ENCODE peak calls at places on chromosome 2, in eight cellular contexts. K, G, B, S, H, X, O and I are unnamed samples. For H3K4me1 and H3K36me3, the result is how much of the 10 kb centered on the place peaks cover.

GRCh38 chr2:84879595-84880394 is 1.1 kb downstream of the TRABD2A start:
- DNase-seq in K (no peak), G (no peak), B (peak), S (peak), H (no peak), X (no peak), O (no peak), I (no peak)

GRCh38 chr2:116510117-116510671 is 1304.3 kb upstream of the DDX18 start:
- DNase-seq in K (peak), G (no peak), B (peak), S (no peak), H (no peak), X (no peak), O (no peak), I (no peak)

GRCh38 chr2:161416294-161416632 is at the start of gene TBR1:
- DNase-seq in K (no peak), G (no peak), B (no peak), S (no peak), H (no peak), X (no peak), O (no peak), I (no peak)

GRCh38 chr2:128281852-128282245 is 36.8 kb downstream of the HS6ST1 start:
- DNase-seq in K (no peak), G (no peak), B (no peak), S (no peak), H (no peak), X (no peak), O (peak), I (no peak)

GRCh38 chr2:184923751-184924150 is 325.4 kb downstream of the ZNF804A start:
- DNase-seq in K (no peak), G (no peak), B (no peak), S (no peak), H (no peak), X (no peak), O (no peak), I (no peak)

GRCh38 chr2:110867078-110867477 is 134.7 kb downstream of the ACOXL start:
- DNase-seq in K (no peak), G (no peak), B (no peak), S (no peak), H (no peak), X (no peak), O (no peak), I (no peak)

GRCh38 chr2:18518116-18519111 is 42.0 kb downstream of the RDH14 start:
- DNase-seq in K (no peak), G (no peak), B (no peak), S (no peak), H (no peak), X (peak), O (no peak), I (no peak)

GRCh38 chr2:5725794-5726463 is 33.7 kb downstream of the SOX11 start:
- DNase-seq in K (peak), G (no peak), B (peak), S (no peak), H (no peak), X (no peak), O (no peak), I (no peak)

GRCh38 chr2:125979886-125980285 is 676.1 kb upstream of the GYPC start:
- DNase-seq in K (no peak), G (no peak), B (no peak), S (no peak), H (no peak), X (no peak), O (no peak), I (no peak)

GRCh38 chr2:211455225-211455841 is 898.9 kb downstream of the CPS1 start:
- DNase-seq in K (peak), G (no peak), B (peak), S (no peak), H (no peak), X (peak), O (peak), I (no peak)

GRCh38 chr2:45739796-45740485 is 88.5 kb downstream of the PRKCE start:
- DNase-seq in K (no peak), G (no peak), B (peak), S (no peak), H (no peak), X (no peak), O (no peak), I (no peak)

GRCh38 chr2:38523728-38524437 is 78.8 kb downstream of the HNRNPLL start:
- DNase-seq in K (no peak), G (no peak), B (peak), S (no peak), H (no peak), X (no peak), O (no peak), I (no peak)

GRCh38 chr2:105815401-105815800 is 70.7 kb downstream of the NCK2 start:
- DNase-seq in K (no peak), G (no peak), B (no peak), S (no peak), H (no peak), X (no peak), O (no peak), I (no peak)

GRCh38 chr2:17792515-17792914 is 23.7 kb upstream of the MSGN1 start:
- DNase-seq in K (no peak), G (no peak), B (no peak), S (no peak), H (no peak), X (no peak), O (no peak), I (no peak)

GRCh38 chr2:86249843-86250402 is 50.7 kb downstream of the MRPL35 start:
- DNase-seq in K (no peak), G (peak), B (no peak), S (peak), H (no peak), X (no peak), O (no peak), I (no peak)

GRCh38 chr2:160694631-160695030 is 201.0 kb upstream of the RBMS1 start:
- DNase-seq in K (no peak), G (no peak), B (no peak), S (no peak), H (no peak), X (peak), O (no peak), I (no peak)

GRCh38 chr2:233112261-233113113 is 52.3 kb downstream of the INPP5D start:
- DNase-seq in K (no peak), G (no peak), B (no peak), S (no peak), H (no peak), X (no peak), O (no peak), I (no peak)

GRCh38 chr2:233115121-233115520 is 55.0 kb downstream of the INPP5D start:
- DNase-seq in K (no peak), G (no peak), B (no peak), S (no peak), H (no peak), X (no peak), O (no peak), I (no peak)

GRCh38 chr2:233114421-233114861 is 54.3 kb downstream of the INPP5D start:
- DNase-seq in K (no peak), G (no peak), B (no peak), S (no peak), H (no peak), X (no peak), O (no peak), I (no peak)

GRCh38 chr2:233111427-233111826 is 51.3 kb downstream of the INPP5D start:
- DNase-seq in K (no peak), G (no peak), B (no peak), S (no peak), H (no peak), X (no peak), O (no peak), I (no peak)

DNA sequence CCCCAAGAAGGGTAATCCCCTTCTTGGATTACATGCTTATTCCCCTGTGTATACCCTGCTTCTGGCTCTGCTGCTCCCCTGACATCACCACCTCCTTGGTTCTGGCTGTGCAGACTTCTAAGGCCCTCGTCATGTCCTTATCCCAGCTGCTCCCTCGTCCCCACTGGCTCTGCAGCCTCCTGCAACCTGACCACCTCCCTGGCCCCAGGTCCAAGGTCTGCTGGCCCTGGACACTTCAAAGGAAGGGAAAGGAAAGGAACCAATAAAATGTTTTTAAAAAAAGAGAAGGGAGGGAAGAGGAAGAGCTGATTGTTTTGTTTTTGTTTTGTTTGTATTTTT is 52.9 kb downstream of the INPP5D start:
- DNase-seq in K (no peak), G (no peak), B (no peak), S (no peak), H (no peak), X (no peak), O (no peak), I (no peak)
- H3K4me1 ChIP-seq in K (under half), G (under half), B (under half), S (under half), H (under half), X (under half), O (under half), I (under half)

DNA sequence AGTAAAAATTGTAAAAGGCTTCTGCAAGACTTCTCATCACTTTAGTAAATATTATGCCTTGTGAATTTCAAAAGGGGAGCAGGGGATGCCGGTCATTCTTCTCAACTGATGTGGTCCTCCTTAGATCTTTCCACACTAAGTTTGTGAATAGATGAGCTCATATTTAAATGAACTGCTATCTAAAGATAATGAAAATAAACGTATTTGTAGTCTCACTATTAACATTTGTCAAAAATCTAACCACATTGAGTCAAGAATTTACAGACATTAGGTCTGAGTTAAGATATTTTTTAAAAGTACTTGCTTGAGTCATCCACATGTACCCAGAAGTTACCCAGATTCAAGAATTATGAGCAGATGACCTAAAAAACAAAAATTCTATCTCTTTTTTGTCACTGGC is 6.5 kb downstream of the PRPF40A start:
- DNase-seq in K (no peak), G (no peak), B (no peak), S (no peak), H (no peak), X (peak), O (no peak), I (no peak)
- H3K36me3 ChIP-seq in K (under half), G (under half), B (under half), S (under half), H (under half), X (under half), O (under half), I (under half)

GRCh38 chr2:134160793-134161504 is 92.9 kb upstream of the MGAT5 start:
- DNase-seq in K (no peak), G (no peak), B (no peak), S (no peak), H (no peak), X (peak), O (peak), I (peak)

GRCh38 chr2:134167015-134167414 is 86.9 kb upstream of the MGAT5 start:
- DNase-seq in K (no peak), G (no peak), B (no peak), S (no peak), H (no peak), X (peak), O (no peak), I (no peak)

GRCh38 chr2:134163336-134163735 is 90.5 kb upstream of the MGAT5 start:
- DNase-seq in K (no peak), G (no peak), B (no peak), S (no peak), H (no peak), X (no peak), O (no peak), I (no peak)

GRCh38 chr2:134169788-134170187 is 84.1 kb upstream of the MGAT5 start:
- DNase-seq in K (no peak), G (no peak), B (no peak), S (no peak), H (no peak), X (no peak), O (no peak), I (no peak)

DNA sequence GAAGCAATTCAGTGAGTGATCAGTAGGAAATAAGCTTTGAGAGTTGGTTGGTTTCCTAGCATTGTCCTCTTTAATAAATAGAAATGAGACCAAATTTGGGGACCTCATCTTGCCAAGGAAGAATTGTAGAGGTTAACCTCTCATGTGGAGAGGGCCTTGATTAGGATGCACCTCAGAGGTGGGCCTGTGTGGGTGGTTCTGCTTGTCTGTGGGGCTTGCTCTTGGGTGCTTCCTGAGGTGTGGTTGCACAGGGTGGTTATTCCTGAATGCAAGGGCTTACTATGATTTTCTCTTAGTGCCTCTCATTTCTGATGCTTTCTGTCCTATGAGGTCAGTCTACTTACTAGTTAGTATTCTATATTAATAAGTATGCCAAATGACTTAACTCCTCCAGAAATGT is 89.6 kb upstream of the MGAT5 start:
- DNase-seq in K (no peak), G (no peak), B (no peak), S (no peak), H (no peak), X (no peak), O (no peak), I (no peak)
- H3K4me1 ChIP-seq in K (under half), G (under half), B (under half), S (under half), H (under half), X (under half), O (under half), I (under half)

GRCh38 chr2:217806480-217806760 is 196.4 kb downstream of the TNS1 start:
- DNase-seq in K (no peak), G (no peak), B (no peak), S (no peak), H (no peak), X (no peak), O (no peak), I (peak)
- H3K36me3 ChIP-seq in K (under half), G (under half), B (under half), S (half or more), H (under half), X (half or more), O (under half), I (half or more)

DNA sequence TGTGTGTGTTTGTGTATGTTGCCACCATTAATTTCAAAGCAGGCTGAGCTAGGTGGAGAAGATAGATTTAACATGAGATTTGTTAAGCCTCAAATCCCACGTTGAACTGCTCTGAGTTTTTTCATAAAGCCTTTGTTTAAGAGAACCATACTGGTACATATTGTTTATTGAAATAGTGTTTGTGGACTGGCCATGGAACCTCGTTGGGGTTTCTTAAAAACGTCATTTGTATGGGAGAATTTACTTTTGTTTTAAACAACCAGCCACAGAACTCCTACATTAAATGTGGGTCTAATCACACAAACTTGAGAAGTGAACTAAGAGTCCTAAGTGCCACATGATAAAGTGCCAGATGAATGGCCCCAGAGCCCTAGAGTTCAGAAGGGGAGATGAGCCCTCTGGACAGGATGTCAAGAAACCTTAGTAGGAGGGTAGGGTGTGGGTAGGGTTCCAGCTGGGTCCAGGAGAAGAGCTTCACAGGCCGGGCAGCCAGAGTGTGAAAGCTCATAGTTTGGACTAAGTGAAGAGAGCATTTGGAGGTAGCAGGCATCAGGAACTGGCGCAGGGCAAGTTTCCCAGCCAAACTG is 120.6 kb upstream of the EML6 start:
- DNase-seq in K (no peak), G (no peak), B (no peak), S (no peak), H (no peak), X (peak), O (no peak), I (no peak)
- H3K4me1 ChIP-seq in K (half or more), G (under half), B (under half), S (under half), H (half or more), X (under half), O (half or more), I (half or more)

GRCh38 chr2:98269274-98269673 is 77.0 kb upstream of the CNGA3 start:
- DNase-seq in K (peak), G (no peak), B (peak), S (no peak), H (no peak), X (peak), O (peak), I (no peak)

DNA sequence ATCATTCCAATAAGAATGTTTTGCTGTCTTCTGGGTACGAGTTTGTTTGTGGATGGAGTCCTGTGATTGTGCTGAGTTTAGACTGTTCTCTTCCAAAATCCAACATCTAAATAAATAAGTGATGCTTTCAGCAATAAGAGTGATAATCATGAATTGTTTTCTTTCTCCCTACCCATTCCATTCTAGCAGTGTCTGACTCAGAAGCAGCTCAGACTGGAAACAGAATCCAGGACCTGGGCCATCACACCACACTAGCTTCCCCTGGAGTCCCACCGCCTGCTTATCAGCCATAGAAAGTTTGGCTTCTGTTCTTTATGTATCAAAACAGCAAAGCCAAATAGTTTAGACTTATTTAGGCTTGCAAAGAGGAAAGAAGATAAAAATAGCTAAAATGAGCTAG is 76.4 kb upstream of the CNGA3 start:
- DNase-seq in K (no peak), G (no peak), B (no peak), S (no peak), H (no peak), X (peak), O (no peak), I (no peak)
- H3K36me3 ChIP-seq in K (under half), G (under half), B (under half), S (under half), H (under half), X (under half), O (under half), I (under half)

DNA sequence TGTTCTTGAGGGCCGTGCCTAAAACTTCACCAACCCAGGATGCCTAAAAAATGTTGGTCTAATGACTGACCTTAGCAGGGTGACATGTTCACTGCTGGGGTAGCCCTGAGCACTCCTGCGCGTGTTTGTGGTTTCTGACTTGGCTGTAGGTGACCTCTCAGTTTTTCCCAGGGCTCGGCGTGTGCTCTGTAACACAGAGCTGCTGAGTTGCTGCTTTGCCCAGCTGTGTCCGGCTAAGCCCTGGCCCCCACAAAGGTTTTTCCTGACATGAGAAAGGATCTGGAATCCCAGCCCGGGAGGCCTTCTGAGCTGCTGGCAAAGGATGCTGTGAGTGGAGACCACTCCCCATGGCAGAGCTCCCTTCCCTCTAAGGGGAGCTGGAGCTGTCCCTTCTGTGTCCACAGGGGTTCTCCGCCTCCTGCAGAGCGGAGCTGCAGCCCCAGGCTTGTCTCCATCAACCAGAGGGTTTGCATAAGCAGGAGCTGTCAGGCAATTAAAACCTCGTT is 52.7 kb downstream of the CRIM1 start:
- DNase-seq in K (peak), G (no peak), B (peak), S (no peak), H (no peak), X (peak), O (no peak), I (peak)
- H3K4me1 ChIP-seq in K (under half), G (under half), B (under half), S (under half), H (half or more), X (under half), O (under half), I (half or more)

DNA sequence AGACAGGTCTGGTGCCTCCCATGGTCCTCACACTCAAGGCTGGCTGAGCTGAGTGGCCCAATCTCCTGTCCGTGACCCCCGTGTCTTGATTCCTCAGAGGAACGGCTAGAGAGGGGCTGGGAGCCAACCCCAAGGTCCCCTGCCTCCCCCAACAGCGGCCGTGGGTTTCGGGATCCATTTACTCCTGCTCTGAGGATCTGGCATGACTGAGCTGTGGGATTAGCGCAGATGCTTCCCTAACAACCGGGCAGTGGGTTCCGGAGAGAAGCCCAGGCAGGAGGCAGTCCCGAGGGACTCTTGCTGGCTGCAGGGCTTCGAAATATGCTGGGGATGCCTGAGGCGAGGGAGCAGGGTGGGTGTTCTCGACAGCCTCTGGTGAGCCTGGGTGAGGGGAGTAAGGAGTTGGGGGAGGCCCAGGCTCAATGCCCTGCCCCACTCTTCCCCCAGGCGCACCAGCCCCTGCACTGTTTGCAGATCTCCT is 18.9 kb downstream of the GPR35 start:
- DNase-seq in K (no peak), G (no peak), B (no peak), S (no peak), H (no peak), X (no peak), O (no peak), I (peak)
- H3K36me3 ChIP-seq in K (under half), G (under half), B (under half), S (under half), H (under half), X (under half), O (under half), I (under half)

DNA sequence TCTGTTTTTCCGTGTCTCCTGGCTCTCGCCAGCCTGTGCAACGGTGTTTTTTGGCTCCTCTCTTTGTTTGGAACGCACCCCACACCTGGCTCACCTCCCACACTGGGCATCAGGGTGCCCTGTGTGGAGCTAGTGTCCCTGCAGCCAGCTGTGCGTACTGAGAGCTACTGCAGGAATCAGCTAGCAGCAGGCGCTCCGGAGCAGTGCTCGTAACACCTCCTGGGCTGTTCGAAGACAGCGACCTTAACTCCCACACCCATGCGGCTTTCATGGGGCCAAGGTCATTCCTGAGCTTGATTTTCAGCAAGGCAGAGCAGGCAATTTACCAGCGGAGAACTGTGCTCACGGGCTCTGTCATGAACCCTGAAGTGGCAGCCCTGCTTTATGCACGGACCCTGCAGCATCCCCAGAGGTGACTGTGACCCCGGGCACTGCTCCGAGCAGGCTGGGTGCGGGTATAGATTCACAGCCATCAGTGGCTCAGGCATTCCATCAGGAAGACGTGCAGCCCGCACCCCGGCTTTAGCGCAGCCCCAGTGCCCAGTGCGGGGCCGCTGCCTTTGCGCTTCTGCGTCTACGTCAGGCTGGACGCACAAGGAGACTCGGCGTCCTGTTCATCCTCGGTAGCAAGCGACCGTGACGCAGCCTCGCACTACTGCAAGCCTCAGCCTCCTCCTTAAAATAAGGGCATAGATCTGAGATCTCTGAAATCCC is 58.3 kb downstream of the ADI1 start:
- DNase-seq in K (no peak), G (no peak), B (no peak), S (no peak), H (peak), X (no peak), O (peak), I (no peak)
- H3K4me1 ChIP-seq in K (under half), G (under half), B (under half), S (under half), H (under half), X (under half), O (under half), I (under half)